ENCODE peak calls at places on chromosome 22, in six cellular contexts. One of them, this sample, is unnamed.
A peak's percentile ranks its signal among the peaks of the same experiment; 100 is the strongest.

GRCh38 chr22:40443675-40444482 is 73.5 kb downstream of the SGSM3 start:
- DNase-seq in fibroblast of lung: no peak
- DNase-seq in GM23248: peak; percentile 36
- DNase-seq in neural progenitor cell: no peak
- DNase-seq in hepatocyte: no peak
- DNase-seq in endothelial cell of umbilical vein: no peak
- DNase-seq in this sample: no peak

GRCh38 chr22:18033204-18033998 is 9.0 kb upstream of the MICAL3 start:
- DNase-seq in hepatocyte: no peak
- DNase-seq in neural progenitor cell: no peak
- DNase-seq in fibroblast of lung: peak; percentile 63
- DNase-seq in GM23248: peak; percentile 76
- DNase-seq in endothelial cell of umbilical vein: no peak
- DNase-seq in this sample: peak; percentile 34

GRCh38 chr22:46813816-46814597 is 51.6 kb downstream of the TBC1D22A start:
- DNase-seq in endothelial cell of umbilical vein: peak; percentile 54
- DNase-seq in hepatocyte: no peak
- DNase-seq in fibroblast of lung: peak; percentile 85
- DNase-seq in GM23248: peak; percentile 58
- DNase-seq in neural progenitor cell: no peak
- DNase-seq in this sample: peak; percentile 28

GRCh38 chr22:38824587-38824986 is 19.2 kb downstream of the NPTXR start:
- DNase-seq in fibroblast of lung: peak; percentile 62
- DNase-seq in hepatocyte: peak; percentile 92
- DNase-seq in neural progenitor cell: peak; percentile 94
- DNase-seq in GM23248: peak; percentile 88
- DNase-seq in endothelial cell of umbilical vein: peak; percentile 69
- DNase-seq in this sample: peak; percentile 85

GRCh38 chr22:48444320-48445112 is 1383.2 kb downstream of the BRD1 start:
- DNase-seq in neural progenitor cell: no peak
- DNase-seq in endothelial cell of umbilical vein: no peak
- DNase-seq in fibroblast of lung: peak; percentile 15
- DNase-seq in hepatocyte: no peak
- DNase-seq in GM23248: no peak
- DNase-seq in this sample: no peak

GRCh38 chr22:17785185-17786184 is 11.2 kb upstream of the BID start:
- DNase-seq in fibroblast of lung: no peak
- DNase-seq in endothelial cell of umbilical vein: peak; percentile 11
- DNase-seq in hepatocyte: peak; percentile 54
- DNase-seq in GM23248: peak; percentile 49
- DNase-seq in neural progenitor cell: peak; percentile 50
- DNase-seq in this sample: peak; percentile 42

GRCh38 chr22:46823654-46824053 is 61.2 kb downstream of the TBC1D22A start:
- DNase-seq in fibroblast of lung: no peak
- DNase-seq in endothelial cell of umbilical vein: no peak
- DNase-seq in neural progenitor cell: no peak
- DNase-seq in hepatocyte: no peak
- DNase-seq in GM23248: no peak
- DNase-seq in this sample: no peak

GRCh38 chr22:30863161-30863833 is 105.3 kb downstream of the MORC2 start:
- DNase-seq in GM23248: no peak
- DNase-seq in hepatocyte: peak; percentile 69
- DNase-seq in fibroblast of lung: peak; percentile 50
- DNase-seq in endothelial cell of umbilical vein: no peak
- DNase-seq in neural progenitor cell: no peak
- DNase-seq in this sample: no peak

GRCh38 chr22:17369553-17370035 is 334 bp downstream of the CECR2 start:
- DNase-seq in hepatocyte: peak; percentile 75
- DNase-seq in GM23248: peak; percentile 4
- DNase-seq in fibroblast of lung: no peak
- DNase-seq in endothelial cell of umbilical vein: no peak
- DNase-seq in neural progenitor cell: peak; percentile 88
- DNase-seq in this sample: peak; percentile 1

GRCh38 chr22:45884201-45885067 is 92.5 kb downstream of the WNT7B start:
- DNase-seq in hepatocyte: no peak
- DNase-seq in neural progenitor cell: no peak
- DNase-seq in endothelial cell of umbilical vein: no peak
- DNase-seq in fibroblast of lung: no peak
- DNase-seq in GM23248: no peak
- DNase-seq in this sample: no peak

GRCh38 chr22:35411112-35411511 is 11.2 kb downstream of the MCM5 start:
- DNase-seq in fibroblast of lung: no peak
- DNase-seq in endothelial cell of umbilical vein: no peak
- DNase-seq in neural progenitor cell: no peak
- DNase-seq in GM23248: no peak
- DNase-seq in hepatocyte: no peak
- DNase-seq in this sample: no peak

GRCh38 chr22:21981874-21982273 is 713 bp downstream of the TOP3B start:
- DNase-seq in hepatocyte: no peak
- DNase-seq in fibroblast of lung: no peak
- DNase-seq in neural progenitor cell: peak; percentile 49
- DNase-seq in GM23248: peak; percentile 36
- DNase-seq in endothelial cell of umbilical vein: no peak
- DNase-seq in this sample: peak; percentile 3
- H2AFZ ChIP-seq in hepatocyte: peak overlapping the region; percentile 93
- H2AFZ ChIP-seq in fibroblast of lung: peak overlapping the region; percentile 67
- H2AFZ ChIP-seq in neural progenitor cell: no peak overlapping the region
- H2AFZ ChIP-seq in GM23248: peak overlapping the region; percentile 90
- H2AFZ ChIP-seq in endothelial cell of umbilical vein: no peak overlapping the region
- H2AFZ ChIP-seq in this sample: no peak overlapping the region

DNA sequence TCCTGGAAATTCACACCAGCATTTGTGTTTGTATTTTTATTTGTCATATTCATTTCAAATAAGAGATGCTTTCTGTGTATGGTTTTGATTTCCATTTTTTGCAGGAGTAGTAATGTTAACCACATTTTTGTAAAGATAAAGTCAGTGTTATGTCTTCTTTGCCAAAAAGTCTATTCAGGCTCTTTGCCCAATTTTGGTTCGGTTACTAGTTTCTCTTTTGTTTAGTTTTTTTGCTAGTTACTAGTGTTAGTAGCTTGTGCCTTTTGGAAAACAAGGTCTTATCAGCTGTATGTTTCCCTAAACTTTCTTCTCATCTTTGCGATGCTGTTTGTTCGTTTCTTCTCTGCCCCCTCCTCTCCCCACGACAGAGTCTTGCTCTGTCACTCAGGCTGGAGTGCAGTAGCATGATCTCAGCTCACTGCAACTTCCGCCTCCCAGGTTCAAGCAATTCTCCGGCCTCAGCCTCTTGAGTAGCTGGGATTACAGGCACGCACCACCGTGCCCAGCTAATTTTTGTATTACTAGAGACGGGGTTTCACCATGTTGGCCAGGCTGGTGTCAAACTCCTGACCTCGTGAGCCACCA is 112.3 kb upstream of the GRK3 start:
- DNase-seq in GM23248: peak; percentile 56
- DNase-seq in neural progenitor cell: no peak
- DNase-seq in hepatocyte: no peak
- DNase-seq in endothelial cell of umbilical vein: no peak
- DNase-seq in fibroblast of lung: no peak
- DNase-seq in this sample: no peak
- H3K4me3 ChIP-seq in GM23248: peak overlapping the region; percentile 69
- H3K4me3 ChIP-seq in neural progenitor cell: no peak overlapping the region
- H3K4me3 ChIP-seq in hepatocyte: no peak overlapping the region
- H3K4me3 ChIP-seq in endothelial cell of umbilical vein: no peak overlapping the region
- H3K4me3 ChIP-seq in fibroblast of lung: peak overlapping the region; percentile 25
- H3K4me3 ChIP-seq in this sample: no peak overlapping the region

DNA sequence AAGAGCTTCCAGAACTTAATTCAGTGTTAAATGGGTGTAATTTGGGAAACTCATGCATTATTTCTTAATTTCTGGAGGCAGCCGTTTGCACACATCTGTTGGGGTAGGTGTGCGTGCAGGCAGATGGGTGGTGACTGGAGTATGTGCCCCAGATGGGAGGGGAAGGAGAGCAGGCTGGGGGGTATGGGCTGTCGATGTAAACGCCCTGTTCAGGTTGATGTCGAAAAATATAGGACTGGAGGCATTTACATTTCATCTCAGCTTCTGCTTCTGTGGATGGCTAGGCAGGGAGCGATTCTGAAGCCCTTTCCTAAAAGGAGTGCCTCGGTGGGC is 13.8 kb upstream of the SHISAL1 start:
- DNase-seq in hepatocyte: no peak
- DNase-seq in GM23248: peak; percentile 56
- DNase-seq in neural progenitor cell: no peak
- DNase-seq in endothelial cell of umbilical vein: no peak
- DNase-seq in fibroblast of lung: no peak
- DNase-seq in this sample: no peak
- H2AFZ ChIP-seq in hepatocyte: no peak overlapping the region
- H2AFZ ChIP-seq in GM23248: peak overlapping the region; percentile 96
- H2AFZ ChIP-seq in neural progenitor cell: no peak overlapping the region
- H2AFZ ChIP-seq in endothelial cell of umbilical vein: peak overlapping the region; percentile 44
- H2AFZ ChIP-seq in fibroblast of lung: no peak overlapping the region
- H2AFZ ChIP-seq in this sample: no peak overlapping the region

DNA sequence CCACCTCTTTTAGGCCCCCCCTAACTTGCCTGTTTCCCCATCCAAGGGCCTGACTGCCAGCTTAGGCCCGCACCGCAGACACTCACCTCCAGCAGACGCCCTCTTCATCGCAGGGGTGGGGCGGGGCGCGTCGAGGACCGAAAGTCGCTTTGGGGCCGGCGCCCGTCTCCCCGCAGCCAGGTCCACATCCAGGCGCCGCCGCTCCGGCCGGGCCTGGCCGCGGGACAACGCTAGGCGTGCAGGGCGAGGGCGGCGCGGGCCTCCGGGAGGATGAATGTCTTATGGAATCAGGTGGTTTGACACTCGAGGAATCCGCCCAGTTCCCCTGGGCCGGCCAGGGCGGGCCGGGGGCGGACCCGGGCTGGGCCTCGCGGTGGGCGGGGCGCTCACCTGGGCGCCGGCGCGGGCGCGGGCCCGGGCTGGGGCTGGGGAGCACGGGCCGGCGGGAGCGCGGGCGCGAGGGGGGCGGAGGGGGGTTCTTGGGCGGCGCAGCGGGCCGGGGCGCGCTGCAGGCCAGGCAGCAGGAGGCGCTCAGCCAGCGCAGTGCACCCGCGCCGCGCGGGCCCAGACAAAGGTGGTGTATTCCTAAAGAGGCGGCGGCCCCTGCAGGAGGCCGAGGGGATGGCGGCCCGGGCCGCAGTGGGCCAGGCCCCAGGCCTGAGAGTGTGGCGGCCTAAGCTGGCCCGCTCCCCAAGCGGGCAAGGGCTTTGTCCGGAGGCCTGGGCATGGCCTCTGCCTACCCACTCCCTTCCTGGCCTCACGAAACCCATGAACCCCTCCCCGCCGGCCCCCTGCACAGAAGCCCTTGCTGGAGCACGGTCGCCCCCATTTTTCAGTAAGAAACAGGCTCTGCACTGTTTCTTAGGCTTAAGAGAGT is 177.6 kb downstream of the IGLL1 start:
- DNase-seq in fibroblast of lung: peak; percentile 55
- DNase-seq in neural progenitor cell: peak; percentile 93
- DNase-seq in hepatocyte: peak; percentile 97
- DNase-seq in GM23248: peak; percentile 69
- DNase-seq in endothelial cell of umbilical vein: peak; percentile 39
- DNase-seq in this sample: peak; percentile 52
- H3K4me3 ChIP-seq in fibroblast of lung: no peak overlapping the region
- H3K4me3 ChIP-seq in neural progenitor cell: peak overlapping the region; percentile 52
- H3K4me3 ChIP-seq in hepatocyte: peak overlapping the region; percentile 74
- H3K4me3 ChIP-seq in GM23248: no peak overlapping the region
- H3K4me3 ChIP-seq in endothelial cell of umbilical vein: no peak overlapping the region
- H3K4me3 ChIP-seq in this sample: peak overlapping the region; percentile 37

GRCh38 chr22:22112533-22113294 is 130.1 kb upstream of the TOP3B start:
- DNase-seq in fibroblast of lung: no peak
- DNase-seq in hepatocyte: no peak
- DNase-seq in endothelial cell of umbilical vein: no peak
- DNase-seq in GM23248: no peak
- DNase-seq in neural progenitor cell: no peak
- DNase-seq in this sample: no peak

GRCh38 chr22:22109693-22110466 is 127.3 kb upstream of the TOP3B start:
- DNase-seq in neural progenitor cell: no peak
- DNase-seq in fibroblast of lung: no peak
- DNase-seq in hepatocyte: peak; percentile 9
- DNase-seq in endothelial cell of umbilical vein: no peak
- DNase-seq in GM23248: no peak
- DNase-seq in this sample: no peak

GRCh38 chr22:22110548-22111266 is 128.1 kb upstream of the TOP3B start:
- DNase-seq in fibroblast of lung: peak; percentile 76
- DNase-seq in hepatocyte: peak; percentile 61
- DNase-seq in GM23248: peak; percentile 91
- DNase-seq in endothelial cell of umbilical vein: peak; percentile 23
- DNase-seq in neural progenitor cell: peak; percentile 62
- DNase-seq in this sample: peak; percentile 57

GRCh38 chr22:22111983-22112382 is 129.4 kb upstream of the TOP3B start:
- DNase-seq in GM23248: no peak
- DNase-seq in hepatocyte: no peak
- DNase-seq in fibroblast of lung: no peak
- DNase-seq in endothelial cell of umbilical vein: no peak
- DNase-seq in neural progenitor cell: no peak
- DNase-seq in this sample: no peak

GRCh38 chr22:22111267-22111751 is 128.7 kb upstream of the TOP3B start:
- DNase-seq in hepatocyte: peak; percentile 49
- DNase-seq in endothelial cell of umbilical vein: no peak
- DNase-seq in neural progenitor cell: no peak
- DNase-seq in fibroblast of lung: peak; percentile 90
- DNase-seq in GM23248: peak; percentile 90
- DNase-seq in this sample: peak; percentile 41
- H2AFZ ChIP-seq in hepatocyte: no peak overlapping the region
- H2AFZ ChIP-seq in endothelial cell of umbilical vein: no peak overlapping the region
- H2AFZ ChIP-seq in neural progenitor cell: no peak overlapping the region
- H2AFZ ChIP-seq in fibroblast of lung: no peak overlapping the region
- H2AFZ ChIP-seq in GM23248: peak overlapping the region; percentile 17
- H2AFZ ChIP-seq in this sample: peak overlapping the region; percentile 56

GRCh38 chr22:37515902-37516301 is 3.3 kb downstream of the CARD10 start:
- DNase-seq in fibroblast of lung: no peak
- DNase-seq in hepatocyte: no peak
- DNase-seq in neural progenitor cell: no peak
- DNase-seq in endothelial cell of umbilical vein: no peak
- DNase-seq in GM23248: no peak
- DNase-seq in this sample: no peak

GRCh38 chr22:37519268-37520195 is at the start of gene CARD10:
- DNase-seq in GM23248: peak; percentile 45
- DNase-seq in neural progenitor cell: peak; percentile 67
- DNase-seq in hepatocyte: peak; percentile 74
- DNase-seq in endothelial cell of umbilical vein: peak; percentile 33
- DNase-seq in fibroblast of lung: peak; percentile 19
- DNase-seq in this sample: no peak

GRCh38 chr22:37518509-37519267 is 527 bp downstream of the CARD10 start:
- DNase-seq in GM23248: peak; percentile 43
- DNase-seq in neural progenitor cell: peak; percentile 49
- DNase-seq in hepatocyte: no peak
- DNase-seq in fibroblast of lung: peak; percentile 17
- DNase-seq in endothelial cell of umbilical vein: peak; percentile 30
- DNase-seq in this sample: no peak

GRCh38 chr22:37516456-37516855 is 2.8 kb downstream of the CARD10 start:
- DNase-seq in endothelial cell of umbilical vein: no peak
- DNase-seq in neural progenitor cell: no peak
- DNase-seq in GM23248: no peak
- DNase-seq in fibroblast of lung: no peak
- DNase-seq in hepatocyte: no peak
- DNase-seq in this sample: no peak

GRCh38 chr22:37517826-37518450 is 1.3 kb downstream of the CARD10 start:
- DNase-seq in endothelial cell of umbilical vein: no peak
- DNase-seq in hepatocyte: no peak
- DNase-seq in GM23248: no peak
- DNase-seq in fibroblast of lung: no peak
- DNase-seq in neural progenitor cell: no peak
- DNase-seq in this sample: no peak
- H3K4me3 ChIP-seq in endothelial cell of umbilical vein: peak overlapping the region; percentile 78
- H3K4me3 ChIP-seq in hepatocyte: peak overlapping the region; percentile 82
- H3K4me3 ChIP-seq in GM23248: peak overlapping the region; percentile 77
- H3K4me3 ChIP-seq in fibroblast of lung: no peak overlapping the region
- H3K4me3 ChIP-seq in neural progenitor cell: no peak overlapping the region
- H3K4me3 ChIP-seq in this sample: peak overlapping the region; percentile 82

This sample was measured in mesenchymal stem cell.